ENCODE peak calls at places on chromosomes 3 and 15, in nine cellular contexts. L is progenitor cell of endocrine pancreas; A is fibroblast of pulmonary artery; I is B cell; K is SW 1271; H is A673; R is hypothalamus; P is stimulated activated CD4-positive, alpha-beta T cell treated with anti-CD3 and anti-CD28 coated beads, Interleukin-12 subunit alpha, Interleukin-12 subunit beta, amount 100 ng/mL, for 24 hours; E is omental fat pad. X is an unnamed sample.

GRCh38 chr3:130711885-130712284 is 34.7 kb downstream of the PIK3R4 start:
- DNase-seq in A (peak; percentile 23), E (no peak), K (no peak), P (no peak), I (no peak), L (no peak), R (no peak), H (no peak), X (no peak)

GRCh38 chr15:27656296-27656987 is 442.7 kb downstream of the OCA2 start:
- DNase-seq in P (no peak), I (no peak), A (no peak), R (no peak), E (no peak), K (no peak), H (no peak), L (no peak), X (no peak)

GRCh38 chr3:195033531-195034091 is 237.3 kb downstream of the XXYLT1 start:
- DNase-seq in A (no peak), H (no peak), R (no peak), I (no peak), L (no peak), E (no peak), K (no peak), P (no peak), X (no peak)

GRCh38 chr3:11154036-11154952 is at the start of gene HRH1:
- DNase-seq in K (no peak), H (peak; percentile 30), E (no peak), I (peak; percentile 26), P (peak; percentile 12), R (no peak), L (peak; percentile 12), A (peak; percentile 22), X (no peak)

GRCh38 chr3:19543212-19543841 is 390.7 kb downstream of the EFHB start:
- DNase-seq in A (peak; percentile 0), I (peak; percentile 47), H (peak; percentile 13), L (no peak), P (no peak), K (peak; percentile 3), E (no peak), R (peak; percentile 4), X (no peak)

GRCh38 chr3:1699361-1699920 is 399.2 kb upstream of the CNTN4 start:
- DNase-seq in P (no peak), R (no peak), E (no peak), I (no peak), H (no peak), K (no peak), L (no peak), A (no peak), X (no peak)

GRCh38 chr3:127457094-127457475 is 133.4 kb downstream of the TPRA1 start:
- DNase-seq in A (peak; percentile 80), P (peak; percentile 19), I (no peak), K (no peak), R (no peak), L (no peak), E (no peak), H (peak; percentile 18), X (no peak)

GRCh38 chr15:60916674-60917468 is 312.2 kb downstream of the RORA start:
- DNase-seq in E (peak; percentile 64), K (peak; percentile 38), P (peak; percentile 86), L (peak; percentile 51), R (peak; percentile 65), I (peak; percentile 84), H (peak; percentile 84), A (peak; percentile 90), X (peak; percentile 67)

GRCh38 chr3:35321008-35321407 is 318.3 kb upstream of the ARPP21 start:
- DNase-seq in L (no peak), H (no peak), P (no peak), I (no peak), R (no peak), E (no peak), K (no peak), A (no peak), X (no peak)

GRCh38 chr3:144687862-144688261 is 716.2 kb downstream of the DIPK2A start:
- DNase-seq in E (no peak), A (peak; percentile 3), P (no peak), R (no peak), H (no peak), K (no peak), I (no peak), L (no peak), X (no peak)

GRCh38 chr3:113867506-113867905 is 28.9 kb downstream of the GRAMD1C start:
- DNase-seq in A (peak; percentile 7), P (no peak), R (no peak), K (no peak), H (no peak), E (no peak), L (no peak), I (no peak), X (no peak)

GRCh38 chr3:183579967-183580720 is 24.6 kb upstream of the KLHL6 start:
- DNase-seq in H (no peak), E (no peak), L (no peak), K (no peak), P (no peak), R (no peak), A (peak; percentile 70), I (no peak), X (no peak)

GRCh38 chr3:69892706-69893105 is 106.8 kb upstream of the SAMMSON start:
- DNase-seq in I (no peak), K (no peak), L (no peak), A (no peak), R (no peak), H (no peak), P (no peak), E (no peak), X (no peak)

GRCh38 chr15:89112341-89112971 is 24.2 kb downstream of the ABHD2 start:
- DNase-seq in K (no peak), E (no peak), A (no peak), R (peak; percentile 35), P (no peak), L (no peak), I (no peak), H (no peak), X (no peak)

GRCh38 chr15:35547775-35548364 is 1.9 kb upstream of the DPH6 start:
- DNase-seq in I (no peak), K (no peak), E (no peak), P (no peak), H (no peak), A (no peak), R (peak; percentile 2), L (no peak), X (no peak)

GRCh38 chr3:13509066-13509815 is 29.1 kb downstream of the HDAC11 start:
- DNase-seq in E (no peak), H (no peak), L (no peak), A (no peak), K (no peak), I (no peak), P (no peak), R (no peak), X (no peak)

GRCh38 chr15:69038508-69038907 is 24.0 kb downstream of the NOX5 start:
- DNase-seq in P (no peak), E (no peak), R (no peak), H (no peak), K (no peak), A (no peak), I (no peak), L (no peak), X (no peak)

GRCh38 chr3:44359146-44359751 is 20.7 kb downstream of the TCAIM start:
- DNase-seq in E (no peak), A (no peak), H (no peak), R (no peak), P (no peak), K (no peak), L (peak; percentile 25), I (no peak), X (no peak)

GRCh38 chr15:68816795-68817303 is 3.8 kb downstream of the ANP32A start:
- DNase-seq in I (peak; percentile 28), R (no peak), K (no peak), E (no peak), P (no peak), H (no peak), L (no peak), A (peak; percentile 15), X (no peak)

GRCh38 chr15:39125904-39126303 is 455.0 kb upstream of the THBS1 start:
- DNase-seq in E (no peak), A (peak; percentile 69), H (peak; percentile 63), L (no peak), I (no peak), P (peak; percentile 14), R (no peak), K (no peak), X (no peak)

GRCh38 chr15:62756326-62756994 is 286.1 kb upstream of the TPM1 start:
- DNase-seq in E (no peak), L (no peak), A (no peak), H (no peak), K (no peak), P (no peak), R (peak; percentile 37), I (no peak), X (no peak)

GRCh38 chr3:105970283-105970682 is 101.5 kb upstream of the CBLB start:
- DNase-seq in L (no peak), R (no peak), H (peak; percentile 65), P (no peak), A (peak; percentile 96), I (no peak), K (no peak), E (no peak), X (no peak)

GRCh38 chr3:72657666-72658065 is 190.6 kb downstream of the SHQ1 start:
- DNase-seq in P (peak; percentile 17), E (no peak), R (no peak), L (no peak), H (no peak), I (no peak), K (no peak), A (no peak), X (no peak)

GRCh38 chr3:150252462-150252861 is 155.6 kb upstream of the TSC22D2 start:
- DNase-seq in L (no peak), P (no peak), A (peak; percentile 80), R (no peak), H (no peak), K (no peak), I (no peak), E (no peak), X (no peak)

GRCh38 chr3:30664884-30665283 is 58.5 kb downstream of the TGFBR2 start:
- DNase-seq in E (no peak), I (no peak), A (no peak), L (no peak), H (peak; percentile 90), P (no peak), K (no peak), R (no peak), X (no peak)

GRCh38 chr3:61606196-61606595 is 44.8 kb downstream of the PTPRG start:
- DNase-seq in R (no peak), A (no peak), L (no peak), K (no peak), E (no peak), P (no peak), I (no peak), H (no peak), X (no peak)

GRCh38 chr15:98442379-98442833 is 205.9 kb upstream of the IGF1R start:
- DNase-seq in K (peak; percentile 29), L (peak; percentile 59), E (no peak), I (peak; percentile 41), H (peak; percentile 84), R (no peak), P (peak; percentile 58), A (peak; percentile 80), X (no peak)

GRCh38 chr3:184568918-184569829 is 7.6 kb downstream of the EPHB3 start:
- DNase-seq in A (peak; percentile 90), H (peak; percentile 94), R (peak; percentile 35), L (no peak), I (peak; percentile 38), P (no peak), E (no peak), K (no peak), X (peak; percentile 41)

GRCh38 chr3:125212096-125212508 is 446 bp downstream of the SLC12A8 start:
- DNase-seq in P (no peak), H (no peak), K (no peak), A (no peak), L (peak; percentile 11), R (no peak), E (no peak), I (no peak), X (no peak)